ENCODE peak calls at places on chromosomes 6 and 20, in four cellular contexts. T, H, G and W are unnamed samples.

GRCh38 chr20:4091332-4092135 is 76.2 kb upstream of the RNF24 start:
- DNase-seq in T (peak), H (peak), G (peak), W (peak)

GRCh38 chr6:122063761-122064160 is 335.7 kb upstream of the HSF2 start:
- DNase-seq in T (no peak), H (no peak), G (no peak), W (no peak)

GRCh38 chr20:34715384-34715783 is 11.2 kb downstream of the TP53INP2 start:
- DNase-seq in T (no peak), H (no peak), G (no peak), W (no peak)

GRCh38 chr6:106553440-106553839 is 75.9 kb downstream of the RTN4IP1 start:
- DNase-seq in T (no peak), H (no peak), G (no peak), W (no peak)

GRCh38 chr6:116764557-116764960 is 960 bp downstream of the FAM162B start:
- DNase-seq in T (peak), H (no peak), G (no peak), W (no peak)

GRCh38 chr20:14288341-14289330 is 48.8 kb downstream of the FLRT3 start:
- DNase-seq in T (no peak), H (peak), G (no peak), W (peak)

GRCh38 chr6:144131248-144131709 is 19.0 kb upstream of the STX11 start:
- DNase-seq in T (no peak), H (no peak), G (no peak), W (peak)

GRCh38 chr6:131172237-131172636 is 37.0 kb downstream of the AKAP7 start:
- DNase-seq in T (no peak), H (no peak), G (no peak), W (no peak)

GRCh38 chr6:131792091-131792496 is 15.7 kb upstream of the ENPP1 start:
- DNase-seq in T (peak), H (peak), G (no peak), W (peak)

GRCh38 chr6:5871296-5871695 is 135.4 kb downstream of the NRN1 start:
- DNase-seq in T (no peak), H (no peak), G (no peak), W (no peak)

GRCh38 chr6:8014947-8015346 is 49.2 kb downstream of the BLOC1S5 start:
- DNase-seq in T (no peak), H (peak), G (no peak), W (no peak)

GRCh38 chr20:47586648-47587306 is 85.1 kb downstream of the NCOA3 start:
- DNase-seq in T (peak), H (no peak), G (no peak), W (no peak)

GRCh38 chr6:94270040-94270689 is 850.8 kb upstream of the EPHA7 start:
- DNase-seq in T (no peak), H (no peak), G (no peak), W (no peak)

GRCh38 chr20:4457566-4458543 is 263.9 kb upstream of the PRND start:
- DNase-seq in T (peak), H (no peak), G (no peak), W (peak)

GRCh38 chr20:8534368-8534767 is 402.3 kb downstream of the PLCB1 start:
- DNase-seq in T (peak), H (no peak), G (no peak), W (no peak)

GRCh38 chr6:148288566-148288965 is 54.1 kb upstream of the SASH1 start:
- DNase-seq in T (no peak), H (no peak), G (no peak), W (no peak)
- TF ChIP-seq JUNB in T (no peak), H (no peak), G (no peak), W (no peak)

GRCh38 chr6:125528614-125529013 is 220.8 kb upstream of the HEY2 start:
- DNase-seq in T (peak), H (no peak), G (no peak), W (no peak)
- TF ChIP-seq JUNB in T (no peak), H (no peak), G (no peak), W (no peak)

DNA sequence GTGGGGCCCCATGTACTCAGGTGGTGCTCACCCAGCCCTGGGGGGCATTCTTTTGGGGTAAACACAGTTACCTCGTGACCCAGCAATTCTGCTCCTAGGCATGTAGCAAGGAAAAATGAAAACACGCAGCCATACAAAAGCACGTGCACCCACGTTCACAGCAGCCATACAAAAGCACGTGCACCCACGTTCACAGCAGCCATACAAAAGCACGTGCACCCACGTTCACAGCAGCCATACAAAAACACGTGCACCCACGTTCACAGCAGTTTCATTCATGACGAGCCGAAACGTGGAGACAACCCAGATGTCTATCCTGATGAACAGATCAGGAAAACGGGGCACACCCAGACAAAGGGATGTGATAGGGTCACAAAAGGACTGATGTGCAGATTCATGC is 57.1 kb downstream of the YTHDF1 start:
- DNase-seq in T (no peak), H (no peak), G (no peak), W (no peak)
- TF ChIP-seq JUNB in T (no peak), H (no peak), G (no peak), W (no peak)

GRCh38 chr20:6606651-6607050 is 160.8 kb upstream of the BMP2 start:
- DNase-seq in T (no peak), H (no peak), G (no peak), W (no peak)
- TF ChIP-seq JUNB in T (no peak), H (no peak), G (no peak), W (no peak)

GRCh38 chr6:25998379-25998778 is 35.8 kb downstream of the TRIM38 start:
- DNase-seq in T (no peak), H (no peak), G (no peak), W (no peak)
- TF ChIP-seq JUNB in T (no peak), H (no peak), G (no peak), W (no peak)

GRCh38 chr20:48592107-48592940 is 235.5 kb downstream of the PREX1 start:
- DNase-seq in T (no peak), H (no peak), G (no peak), W (no peak)

GRCh38 chr20:48595495-48596475 is 232.0 kb downstream of the PREX1 start:
- DNase-seq in T (no peak), H (no peak), G (no peak), W (no peak)

GRCh38 chr20:48596499-48596898 is 231.3 kb downstream of the PREX1 start:
- DNase-seq in T (no peak), H (no peak), G (no peak), W (no peak)

GRCh38 chr20:48597521-48598302 is 230.1 kb downstream of the PREX1 start:
- DNase-seq in T (no peak), H (peak), G (no peak), W (no peak)

DNA sequence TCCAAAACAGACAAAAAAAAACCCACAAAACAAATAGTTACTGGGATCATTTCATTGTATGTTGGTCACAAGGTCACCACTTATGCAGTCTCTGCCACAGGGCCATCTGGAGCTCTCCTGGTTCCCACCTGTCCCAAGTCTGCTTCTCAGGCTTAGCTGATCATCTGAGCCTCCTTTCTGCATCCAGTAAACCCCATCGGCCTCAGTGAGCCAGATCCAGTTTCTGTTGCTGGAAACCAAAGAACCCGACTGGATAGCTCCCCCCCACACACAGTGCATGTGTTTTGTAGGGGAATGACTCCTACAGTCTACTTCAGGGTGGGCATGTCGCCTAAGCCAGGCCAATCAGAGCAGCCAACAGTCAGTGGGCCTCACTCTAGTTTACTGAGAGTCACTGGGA is 233.3 kb downstream of the PREX1 start:
- DNase-seq in T (no peak), H (no peak), G (no peak), W (no peak)
- TF ChIP-seq JUNB in T (no peak), H (no peak), G (no peak), W (no peak)

GRCh38 chr20:50415516-50416268 is 94.5 kb upstream of the PTPN1 start:
- DNase-seq in T (peak), H (peak), G (no peak), W (peak)
- TF ChIP-seq JUNB in T (no peak), H (no peak), G (no peak), W (no peak)

GRCh38 chr20:21512634-21513180 is 1.2 kb downstream of the NKX2-2 start:
- DNase-seq in T (no peak), H (no peak), G (no peak), W (no peak)
- TF ChIP-seq JUNB in T (no peak), H (no peak), G (no peak), W (no peak)